ENCODE peak calls at places on chromosomes 7 and 10, in ten cellular contexts. H, G, A, B, U, I, T, Q, D and R are unnamed samples.

GRCh38 chr10:21388541-21389068 is 136.9 kb downstream of the SKIDA1 start:
- DNase-seq in H (no peak), G (no peak), A (no peak), B (no peak), U (no peak), I (no peak), T (no peak), Q (no peak), D (no peak), R (no peak)

GRCh38 chr7:142584765-142585164 is 164.5 kb upstream of the PRSS1 start:
- DNase-seq in H (no peak), G (no peak), A (no peak), B (no peak), U (no peak), I (no peak), T (peak; percentile 46), Q (no peak), D (no peak), R (no peak)

GRCh38 chr10:124693396-124693795 is 50.8 kb downstream of the FAM53B start:
- DNase-seq in H (no peak), G (no peak), A (peak; percentile 56), B (no peak), U (peak; percentile 85), I (no peak), T (no peak), Q (no peak), D (no peak), R (no peak)

GRCh38 chr7:134434701-134435100 is 24.2 kb downstream of the AKR1B1 start:
- DNase-seq in H (no peak), G (no peak), A (no peak), B (no peak), U (no peak), I (no peak), T (no peak), Q (no peak), D (no peak), R (no peak)

GRCh38 chr10:126247454-126247975 is 140.8 kb downstream of the ADAM12 start:
- DNase-seq in H (no peak), G (peak; percentile 83), A (no peak), B (peak; percentile 60), U (no peak), I (no peak), T (peak; percentile 100), Q (no peak), D (peak; percentile 100), R (no peak)

GRCh38 chr7:100167912-100168323 is 499 bp downstream of the GAL3ST4 start:
- DNase-seq in H (no peak), G (no peak), A (no peak), B (no peak), U (no peak), I (no peak), T (no peak), Q (no peak), D (no peak), R (no peak)

GRCh38 chr7:31439165-31439564 is 74.7 kb upstream of the ITPRID1 start:
- DNase-seq in H (no peak), G (no peak), A (no peak), B (no peak), U (no peak), I (no peak), T (no peak), Q (no peak), D (no peak), R (no peak)

GRCh38 chr7:20085086-20085485 is 132.1 kb downstream of the MACC1 start:
- DNase-seq in H (no peak), G (no peak), A (no peak), B (no peak), U (no peak), I (no peak), T (peak; percentile 89), Q (no peak), D (no peak), R (no peak)

GRCh38 chr10:5628798-5629788 is 37.3 kb downstream of the ASB13 start:
- DNase-seq in H (no peak), G (no peak), A (peak; percentile 33), B (no peak), U (no peak), I (no peak), T (peak; percentile 43), Q (no peak), D (no peak), R (no peak)

GRCh38 chr10:18043148-18043547 is 91.4 kb downstream of the SLC39A12 start:
- DNase-seq in H (no peak), G (no peak), A (no peak), B (no peak), U (no peak), I (no peak), T (peak; percentile 21), Q (no peak), D (no peak), R (no peak)

GRCh38 chr7:23393636-23394035 is 76.7 kb downstream of the IGF2BP3 start:
- DNase-seq in H (no peak), G (no peak), A (no peak), B (no peak), U (no peak), I (no peak), T (no peak), Q (no peak), D (no peak), R (no peak)